ENCODE peak calls at places on chromosomes 13 and 19, in eight cellular contexts. One of them, this sample, is unnamed.

GRCh38 chr19:49847731-49848696 is 2.9 kb upstream of the PTOV1 start:
- DNase-seq in right lobe of liver: no peak
- DNase-seq in Panc1: no peak
- DNase-seq in fibroblast of lung: peak; percentile 93
- DNase-seq in brain microvascular endothelial cell: peak; percentile 81
- DNase-seq in tibial artery: no peak
- DNase-seq in AG04450: peak; percentile 49
- DNase-seq in left ventricle myocardium inferior: no peak
- DNase-seq in this sample: no peak

GRCh38 chr13:96229356-96229755 is 139.4 kb downstream of the HS6ST3 start:
- DNase-seq in Panc1: peak; percentile 2
- DNase-seq in brain microvascular endothelial cell: peak; percentile 7
- DNase-seq in right lobe of liver: no peak
- DNase-seq in fibroblast of lung: no peak
- DNase-seq in tibial artery: no peak
- DNase-seq in AG04450: no peak
- DNase-seq in left ventricle myocardium inferior: no peak
- DNase-seq in this sample: no peak

GRCh38 chr13:33639640-33640080 is 178.3 kb upstream of the RFC3 start:
- DNase-seq in Panc1: no peak
- DNase-seq in tibial artery: no peak
- DNase-seq in right lobe of liver: no peak
- DNase-seq in AG04450: no peak
- DNase-seq in left ventricle myocardium inferior: no peak
- DNase-seq in brain microvascular endothelial cell: no peak
- DNase-seq in fibroblast of lung: no peak
- DNase-seq in this sample: no peak

GRCh38 chr19:12800873-12801465 is 631 bp downstream of the PRDX2 start:
- DNase-seq in AG04450: no peak
- DNase-seq in tibial artery: peak; percentile 71
- DNase-seq in brain microvascular endothelial cell: no peak
- DNase-seq in right lobe of liver: peak; percentile 60
- DNase-seq in fibroblast of lung: no peak
- DNase-seq in Panc1: no peak
- DNase-seq in left ventricle myocardium inferior: no peak
- DNase-seq in this sample: no peak

GRCh38 chr13:106446011-106446410 is 89.5 kb downstream of the EFNB2 start:
- DNase-seq in tibial artery: no peak
- DNase-seq in brain microvascular endothelial cell: peak; percentile 57
- DNase-seq in right lobe of liver: no peak
- DNase-seq in Panc1: no peak
- DNase-seq in AG04450: no peak
- DNase-seq in fibroblast of lung: peak; percentile 84
- DNase-seq in left ventricle myocardium inferior: no peak
- DNase-seq in this sample: no peak

GRCh38 chr19:14005381-14006084 is 587 bp downstream of the RFX1 start:
- DNase-seq in AG04450: peak; percentile 45
- DNase-seq in brain microvascular endothelial cell: peak; percentile 79
- DNase-seq in tibial artery: peak; percentile 92
- DNase-seq in right lobe of liver: peak; percentile 97
- DNase-seq in left ventricle myocardium inferior: peak; percentile 93
- DNase-seq in fibroblast of lung: peak; percentile 78
- DNase-seq in Panc1: no peak
- DNase-seq in this sample: peak; percentile 91

GRCh38 chr13:99655351-99656091 is 154.2 kb downstream of the TM9SF2 start:
- DNase-seq in right lobe of liver: peak; percentile 84
- DNase-seq in fibroblast of lung: peak; percentile 90
- DNase-seq in tibial artery: no peak
- DNase-seq in AG04450: no peak
- DNase-seq in brain microvascular endothelial cell: peak; percentile 78
- DNase-seq in Panc1: no peak
- DNase-seq in left ventricle myocardium inferior: no peak
- DNase-seq in this sample: no peak

GRCh38 chr19:55095260-55096060 is 19.8 kb downstream of the EPS8L1 start:
- DNase-seq in fibroblast of lung: no peak
- DNase-seq in right lobe of liver: no peak
- DNase-seq in brain microvascular endothelial cell: no peak
- DNase-seq in Panc1: no peak
- DNase-seq in left ventricle myocardium inferior: no peak
- DNase-seq in AG04450: no peak
- DNase-seq in tibial artery: no peak
- DNase-seq in this sample: no peak

GRCh38 chr13:31722684-31723083 is 16.6 kb upstream of the RXFP2 start:
- DNase-seq in left ventricle myocardium inferior: no peak
- DNase-seq in brain microvascular endothelial cell: no peak
- DNase-seq in Panc1: no peak
- DNase-seq in tibial artery: no peak
- DNase-seq in AG04450: no peak
- DNase-seq in right lobe of liver: no peak
- DNase-seq in fibroblast of lung: peak; percentile 11
- DNase-seq in this sample: no peak

GRCh38 chr19:13959962-13960862 is 7.9 kb downstream of the DCAF15 start:
- DNase-seq in tibial artery: no peak
- DNase-seq in left ventricle myocardium inferior: no peak
- DNase-seq in Panc1: no peak
- DNase-seq in right lobe of liver: no peak
- DNase-seq in brain microvascular endothelial cell: no peak
- DNase-seq in AG04450: no peak
- DNase-seq in fibroblast of lung: no peak
- DNase-seq in this sample: no peak

GRCh38 chr19:27746691-27747380 is 1466.1 kb downstream of the UQCRFS1 start:
- DNase-seq in brain microvascular endothelial cell: peak; percentile 9
- DNase-seq in left ventricle myocardium inferior: peak; percentile 46
- DNase-seq in AG04450: no peak
- DNase-seq in tibial artery: no peak
- DNase-seq in Panc1: no peak
- DNase-seq in right lobe of liver: peak; percentile 29
- DNase-seq in fibroblast of lung: peak; percentile 38
- DNase-seq in this sample: no peak

GRCh38 chr13:95154441-95154886 is 146.8 kb downstream of the ABCC4 start:
- DNase-seq in Panc1: no peak
- DNase-seq in brain microvascular endothelial cell: peak; percentile 2
- DNase-seq in left ventricle myocardium inferior: no peak
- DNase-seq in right lobe of liver: no peak
- DNase-seq in tibial artery: no peak
- DNase-seq in AG04450: no peak
- DNase-seq in fibroblast of lung: peak; percentile 25
- DNase-seq in this sample: no peak

GRCh38 chr13:113448885-113449692 is 4.2 kb downstream of the ADPRHL1 start:
- DNase-seq in Panc1: peak; percentile 62
- DNase-seq in left ventricle myocardium inferior: no peak
- DNase-seq in right lobe of liver: no peak
- DNase-seq in brain microvascular endothelial cell: no peak
- DNase-seq in fibroblast of lung: no peak
- DNase-seq in tibial artery: peak; percentile 55
- DNase-seq in AG04450: no peak
- DNase-seq in this sample: no peak

GRCh38 chr19:44796701-44797115 is 12.2 kb upstream of the BCAM start:
- DNase-seq in tibial artery: no peak
- DNase-seq in brain microvascular endothelial cell: no peak
- DNase-seq in AG04450: no peak
- DNase-seq in fibroblast of lung: peak; percentile 41
- DNase-seq in right lobe of liver: peak; percentile 79
- DNase-seq in left ventricle myocardium inferior: peak; percentile 66
- DNase-seq in Panc1: no peak
- DNase-seq in this sample: no peak

GRCh38 chr19:36573948-36574726 is 1.0 kb upstream of the ZNF529 start:
- DNase-seq in fibroblast of lung: peak; percentile 58
- DNase-seq in left ventricle myocardium inferior: no peak
- DNase-seq in Panc1: no peak
- DNase-seq in brain microvascular endothelial cell: peak; percentile 38
- DNase-seq in right lobe of liver: no peak
- DNase-seq in tibial artery: no peak
- DNase-seq in AG04450: no peak
- DNase-seq in this sample: no peak

GRCh38 chr13:20415694-20416107 is 110.0 kb downstream of the CRYL1 start:
- DNase-seq in fibroblast of lung: no peak
- DNase-seq in Panc1: no peak
- DNase-seq in right lobe of liver: no peak
- DNase-seq in tibial artery: no peak
- DNase-seq in left ventricle myocardium inferior: no peak
- DNase-seq in AG04450: no peak
- DNase-seq in brain microvascular endothelial cell: no peak
- DNase-seq in this sample: no peak

GRCh38 chr13:79541426-79542049 is 60.6 kb downstream of the NDFIP2 start:
- DNase-seq in right lobe of liver: no peak
- DNase-seq in brain microvascular endothelial cell: peak; percentile 35
- DNase-seq in fibroblast of lung: peak; percentile 53
- DNase-seq in Panc1: peak; percentile 22
- DNase-seq in tibial artery: no peak
- DNase-seq in AG04450: peak; percentile 46
- DNase-seq in left ventricle myocardium inferior: no peak
- DNase-seq in this sample: no peak

GRCh38 chr13:112060899-112061366 is 6.0 kb upstream of the SOX1 start:
- DNase-seq in tibial artery: no peak
- DNase-seq in brain microvascular endothelial cell: no peak
- DNase-seq in AG04450: no peak
- DNase-seq in right lobe of liver: no peak
- DNase-seq in left ventricle myocardium inferior: no peak
- DNase-seq in fibroblast of lung: no peak
- DNase-seq in Panc1: no peak
- DNase-seq in this sample: no peak

GRCh38 chr19:42276284-42276683 is 7.2 kb downstream of the CIC start:
- DNase-seq in tibial artery: peak; percentile 69
- DNase-seq in right lobe of liver: no peak
- DNase-seq in left ventricle myocardium inferior: no peak
- DNase-seq in brain microvascular endothelial cell: no peak
- DNase-seq in AG04450: no peak
- DNase-seq in fibroblast of lung: no peak
- DNase-seq in Panc1: no peak
- DNase-seq in this sample: no peak

GRCh38 chr13:36057041-36057440 is 74.1 kb downstream of the DCLK1 start:
- DNase-seq in left ventricle myocardium inferior: no peak
- DNase-seq in AG04450: no peak
- DNase-seq in fibroblast of lung: peak; percentile 3
- DNase-seq in tibial artery: no peak
- DNase-seq in brain microvascular endothelial cell: peak; percentile 5
- DNase-seq in Panc1: no peak
- DNase-seq in right lobe of liver: no peak
- DNase-seq in this sample: no peak

GRCh38 chr13:91242652-91243051 is 104.8 kb upstream of the MIR17HG start:
- DNase-seq in right lobe of liver: no peak
- DNase-seq in left ventricle myocardium inferior: no peak
- DNase-seq in AG04450: no peak
- DNase-seq in brain microvascular endothelial cell: no peak
- DNase-seq in Panc1: no peak
- DNase-seq in fibroblast of lung: peak; percentile 30
- DNase-seq in tibial artery: no peak
- DNase-seq in this sample: no peak

GRCh38 chr13:26483546-26483945 is 73.9 kb upstream of the WASF3 start:
- DNase-seq in right lobe of liver: no peak
- DNase-seq in left ventricle myocardium inferior: no peak
- DNase-seq in Panc1: no peak
- DNase-seq in AG04450: no peak
- DNase-seq in fibroblast of lung: no peak
- DNase-seq in brain microvascular endothelial cell: no peak
- DNase-seq in tibial artery: no peak
- DNase-seq in this sample: no peak
- TF ChIP-seq CTCF in right lobe of liver: no peak
- TF ChIP-seq CTCF in left ventricle myocardium inferior: no peak
- TF ChIP-seq CTCF in Panc1: no peak
- TF ChIP-seq CTCF in AG04450: no peak
- TF ChIP-seq CTCF in fibroblast of lung: no peak
- TF ChIP-seq CTCF in brain microvascular endothelial cell: no peak
- TF ChIP-seq CTCF in tibial artery: no peak
- TF ChIP-seq CTCF in this sample: no peak

GRCh38 chr13:97751477-97751876 is 202.0 kb upstream of the IPO5 start:
- DNase-seq in left ventricle myocardium inferior: no peak
- DNase-seq in AG04450: no peak
- DNase-seq in Panc1: no peak
- DNase-seq in brain microvascular endothelial cell: no peak
- DNase-seq in tibial artery: no peak
- DNase-seq in fibroblast of lung: no peak
- DNase-seq in right lobe of liver: no peak
- DNase-seq in this sample: no peak

GRCh38 chr13:97753269-97753668 is 200.2 kb upstream of the IPO5 start:
- DNase-seq in tibial artery: no peak
- DNase-seq in fibroblast of lung: no peak
- DNase-seq in AG04450: no peak
- DNase-seq in brain microvascular endothelial cell: no peak
- DNase-seq in left ventricle myocardium inferior: no peak
- DNase-seq in right lobe of liver: no peak
- DNase-seq in Panc1: no peak
- DNase-seq in this sample: no peak

GRCh38 chr13:97753942-97754670 is 199.4 kb upstream of the IPO5 start:
- DNase-seq in Panc1: no peak
- DNase-seq in AG04450: no peak
- DNase-seq in fibroblast of lung: no peak
- DNase-seq in brain microvascular endothelial cell: no peak
- DNase-seq in left ventricle myocardium inferior: no peak
- DNase-seq in right lobe of liver: no peak
- DNase-seq in tibial artery: no peak
- DNase-seq in this sample: no peak

GRCh38 chr13:97743946-97744345 is 209.5 kb upstream of the IPO5 start:
- DNase-seq in Panc1: no peak
- DNase-seq in right lobe of liver: no peak
- DNase-seq in fibroblast of lung: no peak
- DNase-seq in brain microvascular endothelial cell: peak; percentile 45
- DNase-seq in AG04450: no peak
- DNase-seq in left ventricle myocardium inferior: no peak
- DNase-seq in tibial artery: no peak
- DNase-seq in this sample: no peak

GRCh38 chr13:97749174-97749573 is 204.3 kb upstream of the IPO5 start:
- DNase-seq in brain microvascular endothelial cell: no peak
- DNase-seq in fibroblast of lung: peak; percentile 12
- DNase-seq in left ventricle myocardium inferior: no peak
- DNase-seq in right lobe of liver: no peak
- DNase-seq in AG04450: no peak
- DNase-seq in Panc1: no peak
- DNase-seq in tibial artery: no peak
- DNase-seq in this sample: no peak
- TF ChIP-seq CTCF in brain microvascular endothelial cell: peak; percentile 33
- TF ChIP-seq CTCF in fibroblast of lung: no peak
- TF ChIP-seq CTCF in left ventricle myocardium inferior: no peak
- TF ChIP-seq CTCF in right lobe of liver: no peak
- TF ChIP-seq CTCF in AG04450: peak; percentile 9
- TF ChIP-seq CTCF in Panc1: peak; percentile 33
- TF ChIP-seq CTCF in tibial artery: no peak
- TF ChIP-seq CTCF in this sample: no peak

GRCh38 chr19:57755031-57755430 is 8.4 kb downstream of the ZNF776 start:
- DNase-seq in left ventricle myocardium inferior: no peak
- DNase-seq in right lobe of liver: no peak
- DNase-seq in fibroblast of lung: no peak
- DNase-seq in AG04450: no peak
- DNase-seq in tibial artery: no peak
- DNase-seq in Panc1: no peak
- DNase-seq in brain microvascular endothelial cell: no peak
- DNase-seq in this sample: no peak
- TF ChIP-seq CTCF in left ventricle myocardium inferior: no peak
- TF ChIP-seq CTCF in right lobe of liver: no peak
- TF ChIP-seq CTCF in fibroblast of lung: no peak
- TF ChIP-seq CTCF in AG04450: no peak
- TF ChIP-seq CTCF in tibial artery: no peak
- TF ChIP-seq CTCF in Panc1: no peak
- TF ChIP-seq CTCF in brain microvascular endothelial cell: no peak
- TF ChIP-seq CTCF in this sample: no peak

DNA sequence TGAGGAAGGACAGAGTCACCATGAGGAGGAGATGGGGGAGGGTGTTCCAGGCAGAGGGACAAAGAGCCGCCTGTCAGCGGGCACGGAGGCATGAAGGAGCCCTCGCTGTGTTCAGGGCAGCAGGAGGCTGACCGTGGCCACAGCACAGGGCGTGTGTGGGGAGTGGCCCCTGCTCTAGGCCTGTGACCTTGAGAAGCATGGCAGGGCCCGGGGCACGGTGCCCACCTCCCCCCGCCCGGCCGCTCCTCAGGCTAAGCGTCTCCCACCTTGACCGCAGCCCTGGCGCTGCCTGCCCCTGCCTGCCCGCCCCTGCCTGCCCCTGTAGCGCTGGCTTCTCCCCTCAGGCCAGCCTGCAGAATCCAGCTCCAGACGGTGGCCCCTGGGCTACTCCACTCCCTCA is 11.6 kb downstream of the MAP2K2 start:
- DNase-seq in tibial artery: no peak
- DNase-seq in fibroblast of lung: no peak
- DNase-seq in right lobe of liver: no peak
- DNase-seq in left ventricle myocardium inferior: no peak
- DNase-seq in Panc1: no peak
- DNase-seq in brain microvascular endothelial cell: no peak
- DNase-seq in AG04450: no peak
- DNase-seq in this sample: no peak
- TF ChIP-seq CTCF in tibial artery: no peak
- TF ChIP-seq CTCF in fibroblast of lung: no peak
- TF ChIP-seq CTCF in right lobe of liver: no peak
- TF ChIP-seq CTCF in left ventricle myocardium inferior: no peak
- TF ChIP-seq CTCF in Panc1: no peak
- TF ChIP-seq CTCF in brain microvascular endothelial cell: no peak
- TF ChIP-seq CTCF in AG04450: no peak
- TF ChIP-seq CTCF in this sample: no peak

This sample was measured in CD14-positive monocyte.